ENCODE peak calls at places on chromosomes 1 and 21, in four cellular contexts. One of them, this sample, is unnamed.

GRCh38 chr1:30316056-30316455 is 407.3 kb downstream of the MATN1 start:
- DNase-seq in transverse colon: no peak
- DNase-seq in AG10803: no peak
- DNase-seq in left ventricle myocardium inferior: no peak
- DNase-seq in this sample: no peak

GRCh38 chr1:187300093-187300492 is 471.3 kb downstream of the PLA2G4A start:
- DNase-seq in transverse colon: no peak
- DNase-seq in AG10803: no peak
- DNase-seq in left ventricle myocardium inferior: no peak
- DNase-seq in this sample: no peak

GRCh38 chr1:71785470-71785869 is 496.9 kb downstream of the NEGR1 start:
- DNase-seq in AG10803: peak
- DNase-seq in transverse colon: no peak
- DNase-seq in left ventricle myocardium inferior: no peak
- DNase-seq in this sample: no peak

GRCh38 chr21:36676039-36676950 is 22.6 kb upstream of the SIM2 start:
- DNase-seq in transverse colon: no peak
- DNase-seq in left ventricle myocardium inferior: no peak
- DNase-seq in AG10803: no peak
- DNase-seq in this sample: no peak

GRCh38 chr1:42943166-42943565 is 15.5 kb downstream of the SLC2A1 start:
- DNase-seq in AG10803: no peak
- DNase-seq in transverse colon: peak
- DNase-seq in left ventricle myocardium inferior: peak
- DNase-seq in this sample: no peak

GRCh38 chr1:13922440-13922839 is 222.5 kb downstream of the PRDM2 start:
- DNase-seq in AG10803: no peak
- DNase-seq in left ventricle myocardium inferior: no peak
- DNase-seq in transverse colon: no peak
- DNase-seq in this sample: no peak

GRCh38 chr1:229091721-229092136 is 179.2 kb upstream of the RAB4A start:
- DNase-seq in left ventricle myocardium inferior: no peak
- DNase-seq in transverse colon: no peak
- DNase-seq in AG10803: no peak
- DNase-seq in this sample: no peak

GRCh38 chr1:172136925-172137324 is 283.6 kb upstream of the C1orf105 start:
- DNase-seq in left ventricle myocardium inferior: no peak
- DNase-seq in AG10803: no peak
- DNase-seq in transverse colon: no peak
- DNase-seq in this sample: no peak

GRCh38 chr1:59703226-59703917 is 111.4 kb upstream of the HOOK1 start:
- DNase-seq in left ventricle myocardium inferior: no peak
- DNase-seq in transverse colon: no peak
- DNase-seq in AG10803: peak
- DNase-seq in this sample: no peak

GRCh38 chr21:37407719-37408455 is 41.3 kb downstream of the DYRK1A start:
- DNase-seq in AG10803: peak
- DNase-seq in transverse colon: no peak
- DNase-seq in left ventricle myocardium inferior: no peak
- DNase-seq in this sample: no peak

GRCh38 chr1:28898267-28898955 is 16.0 kb upstream of the EPB41 start:
- DNase-seq in AG10803: no peak
- DNase-seq in left ventricle myocardium inferior: no peak
- DNase-seq in transverse colon: no peak
- DNase-seq in this sample: no peak

GRCh38 chr1:34684246-34684645 is 70.6 kb upstream of the GJB5 start:
- DNase-seq in AG10803: no peak
- DNase-seq in left ventricle myocardium inferior: no peak
- DNase-seq in transverse colon: no peak
- DNase-seq in this sample: no peak

GRCh38 chr1:91278754-91279153 is 125.9 kb downstream of the HFM1 start:
- DNase-seq in left ventricle myocardium inferior: no peak
- DNase-seq in AG10803: peak
- DNase-seq in transverse colon: no peak
- DNase-seq in this sample: no peak

GRCh38 chr1:85244271-85245053 is 15.0 kb downstream of the C1orf52 start:
- DNase-seq in AG10803: peak
- DNase-seq in left ventricle myocardium inferior: no peak
- DNase-seq in transverse colon: no peak
- DNase-seq in this sample: no peak

GRCh38 chr1:180310095-180310494 is 80.0 kb downstream of the LHX4 start:
- DNase-seq in left ventricle myocardium inferior: no peak
- DNase-seq in AG10803: peak
- DNase-seq in transverse colon: no peak
- DNase-seq in this sample: no peak

GRCh38 chr1:117205368-117205767 is 5.4 kb downstream of the VTCN1 start:
- DNase-seq in transverse colon: no peak
- DNase-seq in AG10803: no peak
- DNase-seq in left ventricle myocardium inferior: no peak
- DNase-seq in this sample: no peak

GRCh38 chr1:34262454-34262853 is 85.7 kb downstream of the C1orf94 start:
- DNase-seq in left ventricle myocardium inferior: no peak
- DNase-seq in transverse colon: no peak
- DNase-seq in AG10803: no peak
- DNase-seq in this sample: no peak

GRCh38 chr1:91201699-91202098 is 179.9 kb upstream of the ZNF644 start:
- DNase-seq in left ventricle myocardium inferior: no peak
- DNase-seq in AG10803: no peak
- DNase-seq in transverse colon: no peak
- DNase-seq in this sample: no peak

GRCh38 chr1:41497056-41497440 is 12.6 kb upstream of the EDN2 start:
- DNase-seq in left ventricle myocardium inferior: peak
- DNase-seq in AG10803: no peak
- DNase-seq in transverse colon: no peak
- DNase-seq in this sample: no peak

GRCh38 chr1:204684551-204685235 is 845 bp downstream of the LRRN2 start:
- DNase-seq in left ventricle myocardium inferior: peak
- DNase-seq in transverse colon: peak
- DNase-seq in AG10803: no peak
- DNase-seq in this sample: no peak

GRCh38 chr1:200033511-200034261 is 6.2 kb downstream of the NR5A2 start:
- DNase-seq in AG10803: no peak
- DNase-seq in transverse colon: peak
- DNase-seq in left ventricle myocardium inferior: no peak
- DNase-seq in this sample: no peak

GRCh38 chr1:65362545-65362944 is 53.2 kb downstream of the DNAJC6 start:
- DNase-seq in AG10803: no peak
- DNase-seq in left ventricle myocardium inferior: no peak
- DNase-seq in transverse colon: no peak
- DNase-seq in this sample: no peak

GRCh38 chr1:65357291-65357960 is 48.1 kb downstream of the DNAJC6 start:
- DNase-seq in AG10803: peak
- DNase-seq in left ventricle myocardium inferior: no peak
- DNase-seq in transverse colon: no peak
- DNase-seq in this sample: no peak

GRCh38 chr1:65363484-65363883 is 54.1 kb downstream of the DNAJC6 start:
- DNase-seq in left ventricle myocardium inferior: no peak
- DNase-seq in AG10803: no peak
- DNase-seq in transverse colon: no peak
- DNase-seq in this sample: no peak

GRCh38 chr1:65360654-65361053 is 51.3 kb downstream of the DNAJC6 start:
- DNase-seq in left ventricle myocardium inferior: no peak
- DNase-seq in transverse colon: no peak
- DNase-seq in AG10803: no peak
- DNase-seq in this sample: no peak

GRCh38 chr1:65359888-65360287 is 50.5 kb downstream of the DNAJC6 start:
- DNase-seq in AG10803: peak
- DNase-seq in left ventricle myocardium inferior: no peak
- DNase-seq in transverse colon: no peak
- DNase-seq in this sample: no peak
- TF ChIP-seq CTCF in AG10803: no peak
- TF ChIP-seq CTCF in left ventricle myocardium inferior: no peak
- TF ChIP-seq CTCF in transverse colon: no peak
- TF ChIP-seq CTCF in this sample: no peak

DNA sequence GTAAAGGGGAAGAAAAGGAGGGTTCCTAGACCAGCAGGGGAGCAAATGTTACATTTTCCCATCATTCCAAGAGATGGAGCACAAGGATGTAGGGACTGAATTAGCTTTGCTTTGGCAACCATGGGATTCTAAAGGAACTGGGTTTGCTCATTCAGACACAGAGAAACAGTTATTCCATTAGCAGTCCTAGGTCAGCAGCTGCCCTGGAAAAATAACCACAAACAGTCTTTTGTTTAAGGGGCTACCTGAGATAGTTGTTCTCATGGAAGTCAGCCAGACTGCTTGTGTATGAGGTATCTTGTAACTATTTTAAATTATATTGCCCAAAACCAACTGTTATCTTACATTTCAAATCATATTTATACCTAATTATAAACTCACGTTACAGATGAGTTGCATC is 58.4 kb upstream of the VCAM1 start:
- DNase-seq in AG10803: no peak
- DNase-seq in left ventricle myocardium inferior: no peak
- DNase-seq in transverse colon: no peak
- DNase-seq in this sample: no peak
- H3K4me3 ChIP-seq in AG10803: no peak
- H3K4me3 ChIP-seq in left ventricle myocardium inferior: no peak
- H3K4me3 ChIP-seq in transverse colon: no peak
- H3K4me3 ChIP-seq in this sample: no peak

DNA sequence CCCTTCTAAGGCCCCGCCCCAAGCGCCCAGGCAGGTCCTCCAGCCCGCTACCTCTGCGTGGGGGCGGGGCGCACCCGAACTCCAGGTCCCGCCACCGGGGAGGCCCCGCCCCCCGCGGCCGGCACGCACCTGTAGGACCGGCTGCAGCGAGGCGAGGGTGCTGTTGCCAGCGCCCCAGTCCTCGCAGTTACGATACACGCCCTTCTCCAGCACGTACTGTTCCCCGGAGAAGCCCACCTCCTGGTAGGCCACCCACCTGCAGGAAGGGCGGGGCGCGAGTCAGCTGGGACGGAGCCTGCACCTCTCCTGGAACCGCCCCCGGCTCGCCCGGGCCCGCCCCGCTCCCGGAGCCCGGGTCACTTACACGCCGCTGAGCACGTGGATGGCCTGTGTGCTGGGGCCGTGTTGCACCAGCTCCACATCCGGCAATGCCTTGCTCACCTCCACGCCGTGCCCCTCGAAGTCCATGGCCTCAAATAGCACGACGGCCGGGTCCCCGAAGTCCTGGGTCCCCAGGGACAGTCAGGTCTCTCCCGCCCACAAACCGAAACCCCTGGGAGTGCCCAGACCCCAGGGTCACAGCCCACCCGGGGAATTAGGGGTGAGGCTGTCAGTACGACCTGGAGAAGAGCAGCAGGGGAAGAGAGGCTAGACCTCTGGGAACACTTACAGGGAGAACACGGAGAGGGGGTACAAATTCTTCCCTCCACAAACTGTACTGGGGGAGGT is 17.3 kb downstream of the CRYBG2 start:
- DNase-seq in left ventricle myocardium inferior: peak
- DNase-seq in transverse colon: peak
- DNase-seq in AG10803: no peak
- DNase-seq in this sample: no peak
- TF ChIP-seq CTCF in left ventricle myocardium inferior: no peak
- TF ChIP-seq CTCF in transverse colon: no peak
- TF ChIP-seq CTCF in AG10803: no peak
- TF ChIP-seq CTCF in this sample: no peak

GRCh38 chr21:35345954-35346353 is 296.9 kb upstream of the RUNX1 start:
- DNase-seq in left ventricle myocardium inferior: no peak
- DNase-seq in AG10803: peak
- DNase-seq in transverse colon: no peak
- DNase-seq in this sample: no peak

GRCh38 chr21:35344582-35344981 is 295.5 kb upstream of the RUNX1 start:
- DNase-seq in transverse colon: no peak
- DNase-seq in AG10803: no peak
- DNase-seq in left ventricle myocardium inferior: no peak
- DNase-seq in this sample: no peak

GRCh38 chr21:35342440-35342839 is 293.3 kb upstream of the RUNX1 start:
- DNase-seq in left ventricle myocardium inferior: no peak
- DNase-seq in AG10803: no peak
- DNase-seq in transverse colon: no peak
- DNase-seq in this sample: no peak

GRCh38 chr21:35340273-35340672 is 291.2 kb upstream of the RUNX1 start:
- DNase-seq in left ventricle myocardium inferior: no peak
- DNase-seq in AG10803: no peak
- DNase-seq in transverse colon: peak
- DNase-seq in this sample: no peak

DNA sequence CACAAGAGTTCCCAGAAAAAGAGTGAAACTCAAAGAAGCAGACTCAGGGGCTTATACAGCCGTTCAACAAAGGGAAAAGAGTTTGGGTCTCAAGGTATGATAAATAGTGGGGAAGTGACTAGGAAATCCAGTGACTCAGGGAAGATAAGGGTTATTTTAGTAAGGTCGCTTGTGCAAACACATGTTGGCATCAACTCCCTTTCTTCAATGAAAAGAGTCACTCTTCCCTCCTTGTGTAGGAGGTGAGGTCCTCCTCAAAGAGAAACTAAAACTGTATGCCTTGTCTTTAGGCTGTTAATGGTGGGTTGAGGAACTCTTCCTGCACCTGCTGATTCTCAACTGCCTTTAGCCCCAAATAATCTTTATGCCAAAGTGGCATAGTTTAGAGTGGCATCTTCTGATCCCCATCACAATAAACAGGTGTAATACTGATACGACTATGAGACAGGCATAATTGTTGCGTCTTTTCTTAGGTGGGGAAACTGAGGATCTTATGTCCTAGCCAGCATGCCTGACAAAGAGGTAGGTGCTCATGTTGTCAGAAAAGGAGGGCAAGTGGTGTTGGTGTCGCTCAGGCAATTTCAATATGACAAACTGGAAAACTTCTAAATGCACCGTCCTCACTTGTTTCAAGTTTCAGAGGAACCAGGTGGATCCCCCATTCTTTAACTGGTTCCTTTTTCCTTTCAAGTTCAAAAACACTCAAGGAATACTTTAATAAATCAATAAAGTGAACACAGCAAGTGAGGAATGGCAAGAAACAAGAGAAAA is 294.1 kb upstream of the RUNX1 start:
- DNase-seq in left ventricle myocardium inferior: no peak
- DNase-seq in transverse colon: no peak
- DNase-seq in AG10803: no peak
- DNase-seq in this sample: no peak
- H3K4me3 ChIP-seq in left ventricle myocardium inferior: no peak
- H3K4me3 ChIP-seq in transverse colon: no peak
- H3K4me3 ChIP-seq in AG10803: no peak
- H3K4me3 ChIP-seq in this sample: no peak

This sample was measured in esophagus squamous epithelium.